ENCODE peak calls at places on chromosome 19, in six cellular contexts. One of them, this sample, is unnamed.

GRCh38 chr19:1255186-1256161 is 7.1 kb downstream of the MIDN start:
- DNase-seq in GM23338: no peak
- DNase-seq in HCT116: no peak
- DNase-seq in H1: no peak
- DNase-seq in K562: no peak
- DNase-seq in transverse colon: peak
- DNase-seq in this sample: no peak

GRCh38 chr19:30446844-30447243 is 74.7 kb downstream of the ZNF536 start:
- DNase-seq in transverse colon: no peak
- DNase-seq in K562: no peak
- DNase-seq in H1: no peak
- DNase-seq in GM23338: no peak
- DNase-seq in HCT116: no peak
- DNase-seq in this sample: no peak

GRCh38 chr19:4969772-4970531 is 1.0 kb downstream of the KDM4B start:
- DNase-seq in HCT116: no peak
- DNase-seq in H1: peak
- DNase-seq in K562: no peak
- DNase-seq in transverse colon: no peak
- DNase-seq in GM23338: peak
- DNase-seq in this sample: no peak

GRCh38 chr19:35843676-35844481 is 8.4 kb downstream of the NPHS1 start:
- DNase-seq in H1: peak
- DNase-seq in GM23338: peak
- DNase-seq in transverse colon: peak
- DNase-seq in HCT116: peak
- DNase-seq in K562: peak
- DNase-seq in this sample: no peak

GRCh38 chr19:42471554-42472249 is 29.0 kb upstream of the CXCL17 start:
- DNase-seq in H1: no peak
- DNase-seq in K562: no peak
- DNase-seq in HCT116: no peak
- DNase-seq in GM23338: peak
- DNase-seq in transverse colon: peak
- DNase-seq in this sample: no peak

GRCh38 chr19:6925801-6926751 is 38.7 kb downstream of the ADGRE1 start:
- DNase-seq in transverse colon: no peak
- DNase-seq in HCT116: no peak
- DNase-seq in GM23338: peak
- DNase-seq in K562: no peak
- DNase-seq in H1: no peak
- DNase-seq in this sample: no peak

GRCh38 chr19:1717200-1717969 is 35.9 kb upstream of the ONECUT3 start:
- DNase-seq in transverse colon: no peak
- DNase-seq in K562: no peak
- DNase-seq in H1: no peak
- DNase-seq in GM23338: no peak
- DNase-seq in HCT116: no peak
- DNase-seq in this sample: no peak

GRCh38 chr19:32675720-32676185 is at the start of gene RGS9BP:
- DNase-seq in H1: peak
- DNase-seq in transverse colon: peak
- DNase-seq in K562: peak
- DNase-seq in GM23338: peak
- DNase-seq in HCT116: no peak
- DNase-seq in this sample: no peak

GRCh38 chr19:13629687-13630357 is 123.5 kb upstream of the CACNA1A start:
- DNase-seq in HCT116: no peak
- DNase-seq in K562: no peak
- DNase-seq in H1: no peak
- DNase-seq in transverse colon: no peak
- DNase-seq in GM23338: no peak
- DNase-seq in this sample: no peak

GRCh38 chr19:38210458-38210987 is 13.5 kb downstream of the DPF1 start:
- DNase-seq in K562: no peak
- DNase-seq in transverse colon: peak
- DNase-seq in GM23338: peak
- DNase-seq in H1: peak
- DNase-seq in HCT116: no peak
- DNase-seq in this sample: no peak

GRCh38 chr19:8423821-8424223 is 10.7 kb downstream of the MARCHF2 start:
- DNase-seq in K562: peak
- DNase-seq in GM23338: peak
- DNase-seq in HCT116: peak
- DNase-seq in H1: no peak
- DNase-seq in transverse colon: peak
- DNase-seq in this sample: peak

GRCh38 chr19:20247016-20247683 is 80.1 kb downstream of the ZNF486 start:
- DNase-seq in H1: peak
- DNase-seq in HCT116: no peak
- DNase-seq in GM23338: peak
- DNase-seq in K562: no peak
- DNase-seq in transverse colon: no peak
- DNase-seq in this sample: peak

GRCh38 chr19:14437578-14438140 is 4.6 kb downstream of the PKN1 start:
- DNase-seq in HCT116: no peak
- DNase-seq in K562: no peak
- DNase-seq in GM23338: no peak
- DNase-seq in H1: no peak
- DNase-seq in transverse colon: no peak
- DNase-seq in this sample: no peak

DNA sequence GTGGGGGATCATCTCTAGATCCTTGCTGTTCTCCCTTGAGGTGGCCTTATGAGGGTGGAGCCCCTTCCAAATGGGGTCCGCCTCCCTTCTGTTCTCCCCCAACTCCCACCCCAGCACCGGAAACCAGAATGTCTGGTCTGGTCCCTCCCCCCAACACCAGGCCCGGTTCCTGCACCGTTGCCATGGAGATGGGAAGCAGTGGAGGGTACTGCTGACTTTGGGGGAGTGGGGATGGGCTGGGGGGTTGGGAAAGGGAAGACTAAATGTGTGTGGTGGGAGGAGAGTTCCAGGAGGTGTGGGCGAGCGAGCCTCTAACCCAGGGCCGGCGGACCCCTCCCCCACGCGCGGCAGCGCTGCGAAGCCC is 1.7 kb downstream of the SHANK1 start:
- DNase-seq in HCT116: no peak
- DNase-seq in transverse colon: no peak
- DNase-seq in GM23338: peak
- DNase-seq in K562: no peak
- DNase-seq in H1: peak
- DNase-seq in this sample: no peak
- H3K4me3 ChIP-seq in HCT116: no peak
- H3K4me3 ChIP-seq in transverse colon: no peak
- H3K4me3 ChIP-seq in GM23338: peak
- H3K4me3 ChIP-seq in K562: no peak
- H3K4me3 ChIP-seq in H1: peak
- H3K4me3 ChIP-seq in this sample: no peak

GRCh38 chr19:9940778-9941177 is 4.5 kb upstream of the OLFM2 start:
- DNase-seq in H1: no peak
- DNase-seq in HCT116: no peak
- DNase-seq in transverse colon: no peak
- DNase-seq in K562: no peak
- DNase-seq in GM23338: no peak
- DNase-seq in this sample: no peak

GRCh38 chr19:9939301-9939913 is 3.1 kb upstream of the OLFM2 start:
- DNase-seq in GM23338: peak
- DNase-seq in transverse colon: no peak
- DNase-seq in K562: no peak
- DNase-seq in H1: no peak
- DNase-seq in HCT116: no peak
- DNase-seq in this sample: no peak

GRCh38 chr19:9943744-9944143 is 7.4 kb upstream of the OLFM2 start:
- DNase-seq in H1: no peak
- DNase-seq in transverse colon: no peak
- DNase-seq in GM23338: no peak
- DNase-seq in HCT116: no peak
- DNase-seq in K562: no peak
- DNase-seq in this sample: no peak

GRCh38 chr19:9941646-9942045 is 5.3 kb upstream of the OLFM2 start:
- DNase-seq in transverse colon: no peak
- DNase-seq in H1: no peak
- DNase-seq in GM23338: no peak
- DNase-seq in K562: no peak
- DNase-seq in HCT116: no peak
- DNase-seq in this sample: no peak

GRCh38 chr19:9941236-9941635 is 4.9 kb upstream of the OLFM2 start:
- DNase-seq in transverse colon: no peak
- DNase-seq in GM23338: no peak
- DNase-seq in K562: no peak
- DNase-seq in HCT116: no peak
- DNase-seq in H1: no peak
- DNase-seq in this sample: no peak
- TF ChIP-seq POLR2AphosphoS5 in transverse colon: no peak
- TF ChIP-seq POLR2AphosphoS5 in GM23338: no peak
- TF ChIP-seq POLR2AphosphoS5 in K562: no peak
- TF ChIP-seq POLR2AphosphoS5 in HCT116: no peak
- TF ChIP-seq POLR2AphosphoS5 in H1: no peak
- TF ChIP-seq POLR2AphosphoS5 in this sample: no peak

DNA sequence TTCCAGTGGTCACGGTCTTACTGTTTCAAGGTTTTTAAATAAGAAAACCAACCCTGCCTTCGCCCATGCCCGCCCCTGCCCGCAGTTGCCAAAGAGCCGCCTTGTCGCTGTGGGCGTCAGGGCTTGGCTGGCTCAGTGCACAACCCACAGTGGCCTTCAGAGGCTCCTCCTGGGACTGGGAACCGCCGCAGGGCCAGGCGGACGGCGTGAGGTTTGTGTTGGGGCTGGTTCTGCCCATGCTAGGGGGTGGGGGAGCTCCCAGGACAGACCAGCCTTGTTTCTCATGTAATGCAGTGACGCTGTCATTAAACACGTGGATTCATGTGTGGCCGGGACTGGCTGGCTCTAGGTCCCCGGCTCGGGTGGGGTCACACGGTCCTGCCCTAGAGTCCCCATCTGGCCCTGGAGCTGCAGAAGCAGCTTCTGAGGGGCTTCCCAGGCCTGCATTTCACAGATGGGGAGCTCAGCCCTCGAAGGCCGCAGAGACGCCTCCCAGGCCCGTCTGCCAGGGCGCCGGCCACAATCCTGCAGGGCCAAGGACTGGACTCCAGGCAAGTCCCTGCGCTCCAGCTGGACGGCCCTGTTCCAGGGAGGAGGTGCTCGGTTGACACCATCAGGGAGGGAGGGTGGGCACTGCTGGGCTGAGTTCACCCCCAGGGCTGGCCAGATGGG is 2.4 kb upstream of the TEKTIP1 start:
- DNase-seq in K562: no peak
- DNase-seq in HCT116: no peak
- DNase-seq in transverse colon: no peak
- DNase-seq in GM23338: no peak
- DNase-seq in H1: no peak
- DNase-seq in this sample: no peak
- H3K4me3 ChIP-seq in K562: no peak
- H3K4me3 ChIP-seq in HCT116: no peak
- H3K4me3 ChIP-seq in transverse colon: no peak
- H3K4me3 ChIP-seq in GM23338: no peak
- H3K4me3 ChIP-seq in H1: no peak
- H3K4me3 ChIP-seq in this sample: no peak

DNA sequence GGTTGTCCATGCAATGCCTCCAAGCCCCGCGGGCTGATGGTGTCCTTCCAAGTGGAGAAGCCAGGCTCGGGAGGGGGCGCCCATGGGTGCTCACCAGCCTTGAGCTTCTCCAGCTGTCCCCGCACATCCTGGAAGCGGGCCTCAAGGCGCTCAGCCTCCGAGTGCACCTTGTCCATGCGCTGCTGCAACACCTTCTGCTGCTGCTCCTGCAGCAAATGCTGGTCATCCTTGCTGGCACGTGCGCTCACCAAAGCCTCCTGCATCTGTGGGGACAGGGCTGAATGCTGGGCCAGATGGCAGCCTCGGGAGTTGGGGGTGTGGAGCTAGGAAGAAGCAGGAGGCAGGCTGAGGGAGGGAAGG is 22.8 kb upstream of the EMP3 start:
- DNase-seq in H1: no peak
- DNase-seq in HCT116: no peak
- DNase-seq in K562: no peak
- DNase-seq in transverse colon: no peak
- DNase-seq in GM23338: no peak
- DNase-seq in this sample: no peak
- TF ChIP-seq POLR2AphosphoS5 in H1: no peak
- TF ChIP-seq POLR2AphosphoS5 in HCT116: no peak
- TF ChIP-seq POLR2AphosphoS5 in K562: no peak
- TF ChIP-seq POLR2AphosphoS5 in transverse colon: no peak
- TF ChIP-seq POLR2AphosphoS5 in GM23338: no peak
- TF ChIP-seq POLR2AphosphoS5 in this sample: no peak

DNA sequence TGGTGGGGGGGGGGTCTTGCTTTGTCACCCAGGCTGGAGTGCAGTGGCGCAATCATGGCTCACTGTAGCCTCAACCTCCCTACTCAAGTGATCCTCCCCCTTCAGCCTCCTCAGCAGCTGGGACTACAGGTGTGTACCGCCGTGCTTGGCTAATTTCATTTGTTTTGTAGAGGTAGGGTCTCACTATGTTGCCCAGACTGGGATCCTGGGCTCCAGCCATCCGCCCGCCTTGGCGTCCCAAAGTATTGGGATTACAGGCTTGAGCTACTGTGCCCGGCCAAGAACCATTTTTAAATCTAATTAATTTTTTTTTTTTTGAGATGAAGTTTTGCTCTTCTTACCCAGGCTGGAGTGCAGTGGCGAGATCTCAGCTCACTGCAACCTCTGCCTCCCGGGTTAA is 18.2 kb upstream of the JUND start:
- DNase-seq in H1: no peak
- DNase-seq in transverse colon: no peak
- DNase-seq in HCT116: no peak
- DNase-seq in K562: no peak
- DNase-seq in GM23338: no peak
- DNase-seq in this sample: no peak
- H3K4me3 ChIP-seq in H1: no peak
- H3K4me3 ChIP-seq in transverse colon: no peak
- H3K4me3 ChIP-seq in HCT116: no peak
- H3K4me3 ChIP-seq in K562: no peak
- H3K4me3 ChIP-seq in GM23338: no peak
- H3K4me3 ChIP-seq in this sample: no peak

GRCh38 chr19:46067691-46068090 is 26.9 kb upstream of the IGFL4 start:
- DNase-seq in H1: no peak
- DNase-seq in K562: no peak
- DNase-seq in HCT116: no peak
- DNase-seq in transverse colon: no peak
- DNase-seq in GM23338: no peak
- DNase-seq in this sample: no peak

GRCh38 chr19:46069841-46070341 is 29.1 kb upstream of the IGFL4 start:
- DNase-seq in HCT116: no peak
- DNase-seq in GM23338: no peak
- DNase-seq in K562: no peak
- DNase-seq in transverse colon: no peak
- DNase-seq in H1: no peak
- DNase-seq in this sample: no peak

GRCh38 chr19:46065486-46065885 is 24.7 kb upstream of the IGFL4 start:
- DNase-seq in transverse colon: no peak
- DNase-seq in H1: no peak
- DNase-seq in HCT116: no peak
- DNase-seq in K562: no peak
- DNase-seq in GM23338: no peak
- DNase-seq in this sample: no peak

GRCh38 chr19:46073268-46073922 is 32.6 kb upstream of the IGFL4 start:
- DNase-seq in H1: no peak
- DNase-seq in GM23338: no peak
- DNase-seq in HCT116: no peak
- DNase-seq in transverse colon: no peak
- DNase-seq in K562: no peak
- DNase-seq in this sample: no peak

GRCh38 chr19:46068345-46069258 is 27.8 kb upstream of the IGFL4 start:
- DNase-seq in GM23338: no peak
- DNase-seq in transverse colon: peak
- DNase-seq in H1: no peak
- DNase-seq in HCT116: peak
- DNase-seq in K562: no peak
- DNase-seq in this sample: no peak
- TF ChIP-seq POLR2AphosphoS5 in GM23338: no peak
- TF ChIP-seq POLR2AphosphoS5 in transverse colon: no peak
- TF ChIP-seq POLR2AphosphoS5 in H1: no peak
- TF ChIP-seq POLR2AphosphoS5 in HCT116: peak
- TF ChIP-seq POLR2AphosphoS5 in K562: no peak
- TF ChIP-seq POLR2AphosphoS5 in this sample: no peak

This sample was measured in Panc1.